ENCODE peak calls at places on chromosomes 4 and X, in four cellular contexts. L is occipital lobe, S is T follicular helper cell, U is mesothelial cell of epicardium. Y is an unnamed sample.

GRCh38 chrX:10387011-10387410 is 230.2 kb downstream of the CLCN4 start:
- DNase-seq in L (no peak), S (no peak), U (no peak), Y (no peak)

GRCh38 chrX:44935640-44936039 is 62.7 kb downstream of the KDM6A start:
- DNase-seq in L (no peak), S (no peak), U (no peak), Y (no peak)

GRCh38 chr4:16075061-16075460 is 8.8 kb downstream of the PROM1 start:
- DNase-seq in L (no peak), S (no peak), U (no peak), Y (no peak)

GRCh38 chrX:138345801-138346200 is 365.7 kb downstream of the FGF13 start:
- DNase-seq in L (no peak), S (no peak), U (no peak), Y (no peak)

GRCh38 chrX:18810416-18810815 is 103.0 kb downstream of the PPEF1 start:
- DNase-seq in L (no peak), S (no peak), U (no peak), Y (no peak)

GRCh38 chr4:156933633-156934258 is 37.9 kb downstream of the PDGFC start:
- DNase-seq in L (no peak), S (no peak), U (no peak), Y (no peak)

GRCh38 chr4:71254451-71255012 is 84.3 kb upstream of the SLC4A4 start:
- DNase-seq in L (no peak), S (no peak), U (no peak), Y (no peak)

GRCh38 chr4:155419266-155419665 is 42.5 kb upstream of the MAP9 start:
- DNase-seq in L (no peak), S (no peak), U (no peak), Y (no peak)

GRCh38 chr4:102759835-102760644 is 728 bp downstream of the MANBA start:
- DNase-seq in L (peak; percentile 66), S (peak; percentile 2), U (no peak), Y (peak; percentile 0)

GRCh38 chr4:85953651-85954018 is 406.2 kb downstream of the MAPK10 start:
- DNase-seq in L (no peak), S (no peak), U (no peak), Y (no peak)

GRCh38 chr4:3493720-3494492 is 30.8 kb downstream of the DOK7 start:
- DNase-seq in L (no peak), S (no peak), U (no peak), Y (no peak)

GRCh38 chr4:139015948-139016451 is 419 bp downstream of the NOCT start:
- DNase-seq in L (peak; percentile 55), S (peak; percentile 8), U (no peak), Y (peak; percentile 27)

GRCh38 chr4:102104278-102104677 is 241.0 kb downstream of the SLC39A8 start:
- DNase-seq in L (no peak), S (no peak), U (no peak), Y (no peak)

GRCh38 chrX:152658302-152658701 is 20.6 kb downstream of the GABRQ start:
- DNase-seq in L (no peak), S (no peak), U (no peak), Y (no peak)

GRCh38 chrX:70042399-70043371 is 7.1 kb downstream of the AWAT2 start:
- DNase-seq in L (no peak), S (no peak), U (no peak), Y (no peak)

GRCh38 chr4:6258741-6259140 is 10.9 kb upstream of the WFS1 start:
- DNase-seq in L (no peak), S (no peak), U (no peak), Y (no peak)

GRCh38 chrX:150680974-150681373 is 12.2 kb upstream of the MTMR1 start:
- DNase-seq in L (no peak), S (no peak), U (no peak), Y (no peak)

GRCh38 chr4:176185068-176185467 is 10.3 kb downstream of the SPATA4 start:
- DNase-seq in L (no peak), S (no peak), U (no peak), Y (no peak)

GRCh38 chr4:141814499-141814898 is 178.1 kb downstream of the IL15 start:
- DNase-seq in L (no peak), S (no peak), U (no peak), Y (no peak)

GRCh38 chr4:78568640-78569261 is 17.2 kb downstream of the ANXA3 start:
- DNase-seq in L (no peak), S (no peak), U (no peak), Y (no peak)

GRCh38 chr4:53885668-53886067 is 178.7 kb downstream of the CHIC2 start:
- DNase-seq in L (no peak), S (no peak), U (no peak), Y (no peak)

GRCh38 chr4:162016991-162017390 is 146.8 kb downstream of the FSTL5 start:
- DNase-seq in L (no peak), S (no peak), U (no peak), Y (no peak)

GRCh38 chrX:70452143-70452733 is 7.6 kb downstream of the DLG3 start:
- DNase-seq in L (peak; percentile 8), S (peak; percentile 32), U (no peak), Y (peak; percentile 42)

GRCh38 chr4:14225683-14226207 is 598.2 kb upstream of the BOD1L1 start:
- DNase-seq in L (no peak), S (no peak), U (no peak), Y (no peak)

GRCh38 chrX:1442016-1442665 is 10.6 kb downstream of the ASMTL start:
- DNase-seq in L (no peak), S (no peak), U (no peak), Y (no peak)

GRCh38 chrX:74550295-74550802 is 64.1 kb downstream of the RLIM start:
- DNase-seq in L (peak; percentile 50), S (peak; percentile 78), U (peak; percentile 70), Y (peak; percentile 87)

GRCh38 chr4:12645732-12646131 is 838.4 kb downstream of the RAB28 start:
- DNase-seq in L (no peak), S (no peak), U (no peak), Y (no peak)

Y was measured in T-helper 9 cell.